ENCODE peak calls at places on chromosomes 7 and 10, in six cellular contexts. E is H9, V is IMR-90, A is mesendoderm, X is H1, R is mesenchymal stem cell. K is an unnamed sample.

GRCh38 chr7:158063850-158064610 is 523.6 kb downstream of the PTPRN2 start:
- DNase-seq in E (no peak), V (no peak), A (no peak), X (no peak), R (no peak), K (no peak)

GRCh38 chr10:70683601-70684329 is 11.5 kb downstream of the ADAMTS14 start:
- DNase-seq in E (no peak), V (no peak), A (no peak), X (no peak), R (no peak), K (no peak)

GRCh38 chr7:65381742-65382141 is 8.1 kb downstream of the ZNF92 start:
- DNase-seq in E (no peak), V (no peak), A (no peak), X (no peak), R (no peak), K (no peak)

GRCh38 chr7:3246133-3246532 is 54.9 kb upstream of the SDK1 start:
- DNase-seq in E (no peak), V (no peak), A (no peak), X (no peak), R (peak; percentile 72), K (no peak)

GRCh38 chr10:50470798-50471582 is 152.8 kb downstream of the SGMS1 start:
- DNase-seq in E (no peak), V (peak; percentile 17), A (peak; percentile 57), X (no peak), R (no peak), K (no peak)

GRCh38 chr7:42285383-42285824 is 48.4 kb upstream of the GLI3 start:
- DNase-seq in E (no peak), V (no peak), A (no peak), X (no peak), R (peak; percentile 40), K (no peak)

GRCh38 chr7:20241491-20242261 is 24.5 kb upstream of the MACC1 start:
- DNase-seq in E (no peak), V (peak; percentile 68), A (no peak), X (no peak), R (no peak), K (no peak)

GRCh38 chr7:64098-64521 is 128.3 kb upstream of the FAM20C start:
- DNase-seq in E (peak; percentile 71), V (peak; percentile 74), A (peak; percentile 78), X (no peak), R (peak; percentile 70), K (peak; percentile 33)

GRCh38 chr10:51932530-51932929 is 233.1 kb upstream of the CSTF2T start:
- DNase-seq in E (no peak), V (no peak), A (no peak), X (no peak), R (no peak), K (no peak)

GRCh38 chr10:98516352-98516751 is 69.6 kb upstream of the HPS1 start:
- DNase-seq in E (no peak), V (no peak), A (peak; percentile 80), X (no peak), R (peak; percentile 35), K (no peak)

GRCh38 chr7:107355616-107356015 is 114.2 kb upstream of the GPR22 start:
- DNase-seq in E (no peak), V (peak; percentile 62), A (no peak), X (no peak), R (peak; percentile 12), K (no peak)

GRCh38 chr7:150458235-150458634 is 7.8 kb downstream of the GIMAP8 start:
- DNase-seq in E (no peak), V (no peak), A (no peak), X (no peak), R (no peak), K (no peak)

GRCh38 chr7:2272031-2272430 is 30.0 kb downstream of the NUDT1 start:
- DNase-seq in E (no peak), V (no peak), A (no peak), X (no peak), R (no peak), K (no peak)

GRCh38 chr7:102830206-102830605 is 81.4 kb downstream of the FAM185A start:
- DNase-seq in E (no peak), V (peak; percentile 69), A (no peak), X (no peak), R (peak; percentile 28), K (no peak)

GRCh38 chr7:76397409-76398183 is 11.9 kb downstream of the SSC4D start:
- DNase-seq in E (peak; percentile 84), V (peak; percentile 31), A (peak; percentile 68), X (peak; percentile 87), R (no peak), K (no peak)

DNA sequence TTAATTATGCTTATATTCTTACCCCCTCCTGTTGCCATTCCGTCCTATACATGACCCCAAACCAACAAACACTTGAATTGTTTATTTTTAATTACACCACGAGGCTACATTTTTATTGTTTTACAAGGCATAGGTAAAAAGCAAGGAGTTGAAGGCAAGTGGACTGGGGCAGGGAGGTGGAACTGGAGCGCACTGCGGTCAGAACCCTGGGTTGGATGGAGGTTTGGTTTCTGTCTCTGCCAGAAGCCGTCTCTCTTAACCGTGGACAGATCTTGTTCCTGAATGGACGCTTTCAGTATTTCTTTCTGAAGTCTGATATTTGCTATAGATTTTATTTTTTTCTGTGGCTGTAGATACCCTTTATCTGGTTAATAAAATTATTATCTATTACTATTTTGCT is 19.9 kb upstream of the IGFBP3 start:
- DNase-seq in E (no peak), V (no peak), A (no peak), X (no peak), R (no peak), K (no peak)
- H3K27ac ChIP-seq in E (no peak overlapping the region), V (no peak overlapping the region), A (no peak overlapping the region), X (no peak overlapping the region), R (no peak overlapping the region), K (no peak overlapping the region)

DNA sequence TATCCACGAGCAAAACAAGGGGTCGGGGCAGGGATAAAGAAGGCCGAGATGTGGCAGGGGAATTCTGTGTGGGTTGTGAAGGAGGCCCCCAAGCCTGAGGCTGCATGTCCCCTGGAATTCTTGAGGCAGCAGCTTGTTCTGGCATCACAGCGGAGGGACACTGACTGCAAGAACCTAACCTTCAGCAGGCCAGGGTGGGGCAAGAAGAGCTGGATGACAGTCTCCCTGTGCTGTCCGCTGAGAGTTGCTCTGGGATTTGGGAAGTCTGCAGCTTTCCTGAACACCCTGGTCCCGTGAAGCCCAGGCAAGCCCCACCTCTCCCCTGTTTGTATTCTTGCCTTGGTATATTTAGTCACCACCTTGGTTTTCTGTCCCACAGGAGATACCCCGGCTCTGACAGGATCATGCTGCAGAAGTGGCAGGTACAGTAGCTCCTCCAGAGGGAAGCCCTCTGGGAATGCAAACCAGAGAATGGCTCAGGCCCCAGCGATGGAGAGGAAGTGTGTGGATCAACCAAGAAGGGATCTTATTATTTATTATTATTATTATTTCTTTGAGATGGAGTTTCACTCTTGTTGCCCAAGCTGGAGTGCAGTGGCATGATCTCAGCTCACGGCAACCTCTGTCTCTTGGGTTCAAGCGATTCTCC is 1.9 kb upstream of the LRRC18 start:
- DNase-seq in E (peak; percentile 20), V (no peak), A (no peak), X (no peak), R (no peak), K (no peak)
- H2BK15ac ChIP-seq in E (no peak overlapping the region), V (no peak overlapping the region), A (no peak overlapping the region), X (no peak overlapping the region), R (no peak overlapping the region), K (no peak overlapping the region)

DNA sequence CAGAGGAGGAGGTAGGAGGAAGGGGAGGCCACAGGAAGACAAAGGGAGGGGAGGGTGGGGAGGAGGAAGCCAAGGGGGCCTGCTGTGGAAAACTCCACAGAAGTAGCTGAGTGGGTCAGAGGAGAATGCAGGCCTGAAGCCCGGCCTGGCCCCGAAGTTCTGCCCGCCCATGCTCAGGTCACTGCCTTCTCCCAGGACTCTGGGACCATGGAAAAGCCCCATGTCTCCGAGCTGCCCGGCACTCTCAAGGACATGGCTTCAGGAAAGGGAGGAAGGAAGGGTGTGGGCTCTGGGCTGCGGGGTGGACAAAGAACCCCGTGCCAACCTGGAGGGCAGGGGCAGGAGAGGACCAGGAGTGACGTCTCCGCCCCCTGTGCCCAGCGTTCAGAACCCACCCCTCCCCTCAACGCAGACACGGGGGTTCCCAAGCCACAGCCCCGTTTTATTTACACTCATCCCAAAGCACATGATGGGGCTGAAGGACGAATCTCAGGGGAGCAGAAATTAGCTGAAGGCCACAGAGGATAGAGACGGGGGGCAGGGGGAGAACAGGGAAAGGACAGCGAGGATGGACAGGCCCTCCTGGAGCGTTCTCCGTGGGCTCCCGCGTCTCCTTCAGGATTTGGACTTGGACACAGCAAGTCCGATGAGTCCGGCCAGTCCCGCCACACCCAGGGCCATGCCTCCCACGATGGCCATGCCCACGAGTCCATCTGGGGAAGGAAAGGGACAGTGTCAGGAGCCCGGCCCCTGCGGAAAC is 1.8 kb upstream of the CLDN15 start:
- DNase-seq in E (no peak), V (no peak), A (no peak), X (no peak), R (no peak), K (no peak)
- H2BK5ac ChIP-seq in E (no peak overlapping the region), V (no peak overlapping the region), A (no peak overlapping the region), X (peak overlapping the region; percentile 52), R (no peak overlapping the region), K (no peak overlapping the region)

GRCh38 chr7:87210506-87210905 is 9.0 kb downstream of the TMEM243 start:
- DNase-seq in E (no peak), V (no peak), A (no peak), X (no peak), R (no peak), K (no peak)
- H3K27ac ChIP-seq in E (no peak overlapping the region), V (no peak overlapping the region), A (peak overlapping the region; percentile 11), X (no peak overlapping the region), R (no peak overlapping the region), K (no peak overlapping the region)

K was measured in neuronal stem cell.